ENCODE peak calls at places on chromosomes 6 and 20, in nine cellular contexts. One of them, this sample, is unnamed.

GRCh38 chr6:80545323-80545722 is 438.9 kb downstream of the BCKDHB start:
- DNase-seq in body of pancreas: no peak
- DNase-seq in heart left ventricle: no peak
- DNase-seq in dorsolateral prefrontal cortex: no peak
- DNase-seq in mesendoderm: no peak
- DNase-seq in GM23248: no peak
- DNase-seq in OCI-LY7: no peak
- DNase-seq in mammary epithelial cell: no peak
- DNase-seq in Peyer's patch: no peak
- DNase-seq in this sample: no peak

GRCh38 chr6:54929245-54929909 is 82.8 kb downstream of the FAM83B start:
- DNase-seq in mesendoderm: no peak
- DNase-seq in dorsolateral prefrontal cortex: no peak
- DNase-seq in GM23248: no peak
- DNase-seq in body of pancreas: no peak
- DNase-seq in heart left ventricle: no peak
- DNase-seq in mammary epithelial cell: no peak
- DNase-seq in Peyer's patch: no peak
- DNase-seq in OCI-LY7: no peak
- DNase-seq in this sample: no peak

GRCh38 chr20:15122613-15123012 is 785.2 kb upstream of the FLRT3 start:
- DNase-seq in mammary epithelial cell: no peak
- DNase-seq in body of pancreas: no peak
- DNase-seq in heart left ventricle: no peak
- DNase-seq in mesendoderm: no peak
- DNase-seq in OCI-LY7: no peak
- DNase-seq in dorsolateral prefrontal cortex: no peak
- DNase-seq in Peyer's patch: no peak
- DNase-seq in GM23248: no peak
- DNase-seq in this sample: no peak

GRCh38 chr6:77474286-77474956 is 11.1 kb upstream of the HTR1B start:
- DNase-seq in OCI-LY7: no peak
- DNase-seq in mesendoderm: no peak
- DNase-seq in heart left ventricle: no peak
- DNase-seq in mammary epithelial cell: no peak
- DNase-seq in body of pancreas: no peak
- DNase-seq in Peyer's patch: no peak
- DNase-seq in dorsolateral prefrontal cortex: no peak
- DNase-seq in GM23248: no peak
- DNase-seq in this sample: no peak

GRCh38 chr6:157982297-157982579 is 575 bp downstream of the SYNJ2 start:
- DNase-seq in mesendoderm: peak; percentile 77
- DNase-seq in mammary epithelial cell: peak; percentile 50
- DNase-seq in dorsolateral prefrontal cortex: no peak
- DNase-seq in GM23248: peak; percentile 74
- DNase-seq in heart left ventricle: peak; percentile 38
- DNase-seq in body of pancreas: peak; percentile 78
- DNase-seq in Peyer's patch: peak; percentile 60
- DNase-seq in OCI-LY7: no peak
- DNase-seq in this sample: no peak

GRCh38 chr20:58155148-58155925 is 73.1 kb downstream of the ANKRD60 start:
- DNase-seq in body of pancreas: no peak
- DNase-seq in OCI-LY7: no peak
- DNase-seq in GM23248: no peak
- DNase-seq in dorsolateral prefrontal cortex: no peak
- DNase-seq in mammary epithelial cell: no peak
- DNase-seq in mesendoderm: no peak
- DNase-seq in heart left ventricle: no peak
- DNase-seq in Peyer's patch: no peak
- DNase-seq in this sample: no peak

GRCh38 chr6:106199331-106199730 is 113.2 kb downstream of the PRDM1 start:
- DNase-seq in body of pancreas: no peak
- DNase-seq in GM23248: no peak
- DNase-seq in OCI-LY7: no peak
- DNase-seq in mesendoderm: no peak
- DNase-seq in heart left ventricle: no peak
- DNase-seq in mammary epithelial cell: no peak
- DNase-seq in dorsolateral prefrontal cortex: no peak
- DNase-seq in Peyer's patch: no peak
- DNase-seq in this sample: no peak

GRCh38 chr6:7805088-7805756 is 79.3 kb downstream of the BMP6 start:
- DNase-seq in mesendoderm: no peak
- DNase-seq in Peyer's patch: no peak
- DNase-seq in body of pancreas: no peak
- DNase-seq in mammary epithelial cell: no peak
- DNase-seq in heart left ventricle: no peak
- DNase-seq in GM23248: no peak
- DNase-seq in OCI-LY7: no peak
- DNase-seq in dorsolateral prefrontal cortex: no peak
- DNase-seq in this sample: no peak

DNA sequence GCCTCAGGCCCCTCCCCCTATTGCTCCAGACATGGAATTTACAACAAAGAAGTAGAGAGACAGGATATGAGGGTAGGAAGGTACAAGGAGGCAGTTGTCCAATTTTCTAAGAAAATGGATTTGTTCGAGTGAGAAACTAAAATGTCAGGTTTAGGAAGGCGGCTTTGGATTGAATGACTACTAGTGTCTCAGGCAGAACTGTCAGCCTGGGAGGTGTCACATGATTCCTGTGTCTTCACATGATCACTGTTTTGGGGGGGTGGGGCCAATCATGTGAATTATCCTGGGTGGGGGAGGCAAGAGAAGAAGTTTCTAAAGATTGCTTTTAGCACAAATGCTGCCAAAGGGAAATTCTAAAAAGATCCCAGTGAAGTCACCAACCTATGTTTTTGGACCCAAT is 2.3 kb downstream of the SIRPA start:
- DNase-seq in body of pancreas: no peak
- DNase-seq in mammary epithelial cell: no peak
- DNase-seq in heart left ventricle: no peak
- DNase-seq in dorsolateral prefrontal cortex: no peak
- DNase-seq in mesendoderm: no peak
- DNase-seq in Peyer's patch: peak; percentile 63
- DNase-seq in OCI-LY7: no peak
- DNase-seq in GM23248: peak; percentile 61
- DNase-seq in this sample: no peak
- H3K4me3 ChIP-seq in body of pancreas: no peak overlapping the region
- H3K4me3 ChIP-seq in mammary epithelial cell: no peak overlapping the region
- H3K4me3 ChIP-seq in heart left ventricle: no peak overlapping the region
- H3K4me3 ChIP-seq in dorsolateral prefrontal cortex: peak overlapping the region; percentile 86
- H3K4me3 ChIP-seq in mesendoderm: no peak overlapping the region
- H3K4me3 ChIP-seq in Peyer's patch: no peak overlapping the region
- H3K4me3 ChIP-seq in OCI-LY7: peak overlapping the region; percentile 30
- H3K4me3 ChIP-seq in GM23248: peak overlapping the region; percentile 99
- H3K4me3 ChIP-seq in this sample: no peak overlapping the region

GRCh38 chr6:31467151-31467550 is 30.8 kb upstream of the MICB start:
- DNase-seq in body of pancreas: no peak
- DNase-seq in mammary epithelial cell: no peak
- DNase-seq in OCI-LY7: no peak
- DNase-seq in heart left ventricle: no peak
- DNase-seq in dorsolateral prefrontal cortex: no peak
- DNase-seq in mesendoderm: peak; percentile 21
- DNase-seq in Peyer's patch: no peak
- DNase-seq in GM23248: no peak
- DNase-seq in this sample: no peak

GRCh38 chr6:31464252-31465184 is 33.4 kb upstream of the MICB start:
- DNase-seq in dorsolateral prefrontal cortex: no peak
- DNase-seq in body of pancreas: no peak
- DNase-seq in heart left ventricle: no peak
- DNase-seq in mammary epithelial cell: no peak
- DNase-seq in OCI-LY7: no peak
- DNase-seq in Peyer's patch: no peak
- DNase-seq in GM23248: no peak
- DNase-seq in mesendoderm: no peak
- DNase-seq in this sample: no peak

GRCh38 chr6:31466466-31466865 is 31.5 kb upstream of the MICB start:
- DNase-seq in Peyer's patch: no peak
- DNase-seq in GM23248: no peak
- DNase-seq in OCI-LY7: no peak
- DNase-seq in heart left ventricle: no peak
- DNase-seq in body of pancreas: no peak
- DNase-seq in mammary epithelial cell: no peak
- DNase-seq in mesendoderm: no peak
- DNase-seq in dorsolateral prefrontal cortex: no peak
- DNase-seq in this sample: no peak

GRCh38 chr6:31465185-31465536 is 32.8 kb upstream of the MICB start:
- DNase-seq in mammary epithelial cell: no peak
- DNase-seq in GM23248: no peak
- DNase-seq in dorsolateral prefrontal cortex: no peak
- DNase-seq in OCI-LY7: no peak
- DNase-seq in Peyer's patch: no peak
- DNase-seq in body of pancreas: no peak
- DNase-seq in heart left ventricle: no peak
- DNase-seq in mesendoderm: no peak
- DNase-seq in this sample: no peak

GRCh38 chr6:31465718-31466117 is 32.2 kb upstream of the MICB start:
- DNase-seq in mesendoderm: no peak
- DNase-seq in Peyer's patch: no peak
- DNase-seq in GM23248: no peak
- DNase-seq in dorsolateral prefrontal cortex: no peak
- DNase-seq in body of pancreas: no peak
- DNase-seq in mammary epithelial cell: no peak
- DNase-seq in OCI-LY7: no peak
- DNase-seq in heart left ventricle: no peak
- DNase-seq in this sample: no peak
- H3K4me3 ChIP-seq in mesendoderm: no peak overlapping the region
- H3K4me3 ChIP-seq in Peyer's patch: peak overlapping the region; percentile 67
- H3K4me3 ChIP-seq in GM23248: no peak overlapping the region
- H3K4me3 ChIP-seq in dorsolateral prefrontal cortex: no peak overlapping the region
- H3K4me3 ChIP-seq in body of pancreas: no peak overlapping the region
- H3K4me3 ChIP-seq in mammary epithelial cell: no peak overlapping the region
- H3K4me3 ChIP-seq in OCI-LY7: no peak overlapping the region
- H3K4me3 ChIP-seq in heart left ventricle: peak overlapping the region; percentile 70
- H3K4me3 ChIP-seq in this sample: no peak overlapping the region

DNA sequence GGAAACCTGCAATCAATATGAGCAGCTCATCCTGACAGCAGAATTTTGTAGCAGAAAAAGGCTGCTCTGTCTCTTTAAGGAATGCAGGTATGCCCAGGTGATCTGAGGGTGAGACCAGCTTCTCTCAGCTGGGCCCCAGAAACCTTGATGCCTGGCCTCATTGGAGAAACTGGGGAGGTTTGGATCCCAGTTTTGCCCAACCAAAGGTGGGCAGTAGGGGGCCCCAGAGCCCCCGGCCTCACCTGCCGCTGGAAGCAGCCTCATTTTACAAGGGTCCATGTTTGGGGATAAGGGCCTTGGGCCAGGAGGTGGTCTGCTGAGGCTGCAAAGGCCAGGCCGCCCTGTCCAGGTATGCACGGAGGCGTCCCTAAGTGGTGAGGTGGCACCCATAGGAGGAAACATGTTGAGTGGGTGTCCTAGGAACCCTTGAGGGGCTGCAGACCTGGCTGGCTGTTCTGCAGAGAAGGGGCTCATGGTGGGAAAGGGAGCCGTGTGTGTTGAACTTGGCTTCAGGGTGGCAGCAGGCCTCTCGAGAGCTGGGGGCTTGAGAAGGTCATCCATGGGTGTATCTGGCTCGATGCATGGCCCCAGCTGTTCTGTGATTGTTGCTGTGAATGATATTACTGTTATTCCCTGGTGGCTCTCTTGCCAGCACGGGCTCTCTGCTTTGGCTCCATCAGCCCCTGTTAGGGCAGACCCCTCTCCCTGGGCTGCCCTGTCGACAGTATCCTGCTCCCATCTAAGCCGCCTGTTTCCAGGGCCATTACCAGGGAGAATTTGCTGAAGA is 208.4 kb downstream of the CDH4 start:
- DNase-seq in body of pancreas: no peak
- DNase-seq in heart left ventricle: no peak
- DNase-seq in OCI-LY7: no peak
- DNase-seq in dorsolateral prefrontal cortex: no peak
- DNase-seq in mesendoderm: no peak
- DNase-seq in mammary epithelial cell: no peak
- DNase-seq in GM23248: no peak
- DNase-seq in Peyer's patch: no peak
- DNase-seq in this sample: no peak
- H3K4me3 ChIP-seq in body of pancreas: no peak overlapping the region
- H3K4me3 ChIP-seq in heart left ventricle: no peak overlapping the region
- H3K4me3 ChIP-seq in OCI-LY7: no peak overlapping the region
- H3K4me3 ChIP-seq in dorsolateral prefrontal cortex: no peak overlapping the region
- H3K4me3 ChIP-seq in mesendoderm: no peak overlapping the region
- H3K4me3 ChIP-seq in mammary epithelial cell: no peak overlapping the region
- H3K4me3 ChIP-seq in GM23248: no peak overlapping the region
- H3K4me3 ChIP-seq in Peyer's patch: no peak overlapping the region
- H3K4me3 ChIP-seq in this sample: no peak overlapping the region

GRCh38 chr6:134434019-134434949 is 116.4 kb upstream of the SGK1 start:
- DNase-seq in heart left ventricle: no peak
- DNase-seq in Peyer's patch: no peak
- DNase-seq in dorsolateral prefrontal cortex: no peak
- DNase-seq in OCI-LY7: no peak
- DNase-seq in mesendoderm: no peak
- DNase-seq in body of pancreas: no peak
- DNase-seq in mammary epithelial cell: no peak
- DNase-seq in GM23248: no peak
- DNase-seq in this sample: no peak

GRCh38 chr6:134436950-134437349 is 119.0 kb upstream of the SGK1 start:
- DNase-seq in heart left ventricle: no peak
- DNase-seq in Peyer's patch: no peak
- DNase-seq in mesendoderm: no peak
- DNase-seq in OCI-LY7: peak; percentile 23
- DNase-seq in mammary epithelial cell: no peak
- DNase-seq in GM23248: peak; percentile 64
- DNase-seq in dorsolateral prefrontal cortex: no peak
- DNase-seq in body of pancreas: no peak
- DNase-seq in this sample: no peak

GRCh38 chr6:134437376-134437775 is 119.5 kb upstream of the SGK1 start:
- DNase-seq in dorsolateral prefrontal cortex: no peak
- DNase-seq in OCI-LY7: peak; percentile 20
- DNase-seq in GM23248: peak; percentile 52
- DNase-seq in body of pancreas: no peak
- DNase-seq in mammary epithelial cell: peak; percentile 63
- DNase-seq in Peyer's patch: peak; percentile 21
- DNase-seq in heart left ventricle: peak; percentile 12
- DNase-seq in mesendoderm: no peak
- DNase-seq in this sample: no peak

GRCh38 chr6:134435814-134436280 is 117.9 kb upstream of the SGK1 start:
- DNase-seq in Peyer's patch: no peak
- DNase-seq in heart left ventricle: no peak
- DNase-seq in GM23248: no peak
- DNase-seq in mesendoderm: no peak
- DNase-seq in dorsolateral prefrontal cortex: no peak
- DNase-seq in mammary epithelial cell: no peak
- DNase-seq in body of pancreas: no peak
- DNase-seq in OCI-LY7: peak; percentile 2
- DNase-seq in this sample: no peak

DNA sequence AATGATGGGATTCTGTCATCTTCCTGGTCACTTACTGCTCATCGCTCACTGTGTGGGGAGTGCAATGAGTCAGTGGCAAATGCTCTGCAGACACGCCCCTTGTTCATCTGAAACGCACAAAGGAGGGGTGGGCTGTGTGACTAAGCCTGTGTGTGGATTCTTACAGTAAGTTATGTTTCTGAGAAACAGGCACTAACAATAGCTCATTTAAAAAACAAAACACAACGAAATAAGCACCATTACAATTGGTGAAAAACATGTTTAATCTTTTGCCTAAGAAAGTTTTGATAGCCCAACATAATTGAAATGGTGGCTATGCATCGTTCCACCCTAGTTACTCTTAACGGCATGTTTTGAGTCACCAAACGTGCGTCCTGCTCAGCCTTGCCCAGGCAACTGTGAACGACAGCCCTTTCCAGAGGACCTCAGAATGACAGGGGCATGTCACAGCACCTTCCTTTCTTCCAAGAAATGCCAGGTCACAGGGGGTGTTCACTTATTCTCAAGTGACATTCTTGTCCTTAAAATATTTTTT is 118.4 kb upstream of the SGK1 start:
- DNase-seq in body of pancreas: no peak
- DNase-seq in heart left ventricle: peak; percentile 43
- DNase-seq in OCI-LY7: peak; percentile 37
- DNase-seq in mammary epithelial cell: peak; percentile 97
- DNase-seq in GM23248: peak; percentile 98
- DNase-seq in Peyer's patch: peak; percentile 33
- DNase-seq in dorsolateral prefrontal cortex: peak; percentile 48
- DNase-seq in mesendoderm: peak; percentile 74
- DNase-seq in this sample: peak; percentile 85
- H3K4me3 ChIP-seq in body of pancreas: no peak overlapping the region
- H3K4me3 ChIP-seq in heart left ventricle: peak overlapping the region; percentile 5
- H3K4me3 ChIP-seq in OCI-LY7: peak overlapping the region; percentile 23
- H3K4me3 ChIP-seq in mammary epithelial cell: peak overlapping the region; percentile 8
- H3K4me3 ChIP-seq in GM23248: peak overlapping the region; percentile 58
- H3K4me3 ChIP-seq in Peyer's patch: no peak overlapping the region
- H3K4me3 ChIP-seq in dorsolateral prefrontal cortex: no peak overlapping the region
- H3K4me3 ChIP-seq in mesendoderm: no peak overlapping the region
- H3K4me3 ChIP-seq in this sample: no peak overlapping the region

This sample was measured in AG09309.